ENCODE peak calls at places on chromosomes 7 and 10, in six cellular contexts. R is stomach, L is Peyer's patch, K is lower lobe of right lung, V is thoracic aorta, W is tibial artery. D is an unnamed sample. For H3K9me3, the result is how much of the 10 kb centered on the place peaks cover.

GRCh38 chr7:131623154-131623553 is 66.7 kb upstream of the PODXL start:
- DNase-seq in V (no peak), W (no peak), L (no peak), R (no peak), K (no peak), D (peak)

GRCh38 chr7:93189235-93189634 is 37.0 kb downstream of the HEPACAM2 start:
- DNase-seq in V (no peak), K (no peak), R (no peak), L (no peak), W (no peak), D (no peak)

GRCh38 chr10:114458955-114459354 is 54.7 kb upstream of the AFAP1L2 start:
- DNase-seq in K (peak), R (peak), L (no peak), W (no peak), V (no peak), D (no peak)

GRCh38 chr7:31114593-31115343 is 62.7 kb downstream of the ADCYAP1R1 start:
- DNase-seq in R (no peak), L (no peak), V (no peak), W (no peak), K (no peak), D (peak)

GRCh38 chr10:63765126-63765525 is 243.9 kb downstream of the REEP3 start:
- DNase-seq in R (no peak), V (no peak), W (no peak), K (no peak), L (no peak), D (no peak)

GRCh38 chr10:133359554-133359971 is 1.7 kb upstream of the FUOM start:
- DNase-seq in K (no peak), W (no peak), L (peak), R (peak), V (no peak), D (no peak)

GRCh38 chr7:47635091-47636090 is 53.5 kb upstream of the TNS3 start:
- DNase-seq in W (peak), V (no peak), K (peak), L (no peak), R (peak), D (no peak)

GRCh38 chr10:77787440-77787839 is 139.1 kb downstream of the DLG5 start:
- DNase-seq in K (no peak), V (no peak), L (no peak), W (peak), R (no peak), D (no peak)

GRCh38 chr10:71525721-71526120 is 129.0 kb downstream of the CDH23 start:
- DNase-seq in V (no peak), L (no peak), W (no peak), K (no peak), R (no peak), D (no peak)

GRCh38 chr10:125779403-125780327 is 4.0 kb upstream of the MMP21 start:
- DNase-seq in W (no peak), L (no peak), V (no peak), R (no peak), K (no peak), D (no peak)

GRCh38 chr7:155835446-155836215 is 23.4 kb upstream of the SHH start:
- DNase-seq in R (no peak), V (no peak), L (no peak), W (peak), K (no peak), D (no peak)

GRCh38 chr10:11073410-11073809 is 55.7 kb downstream of the CELF2 start:
- DNase-seq in K (no peak), L (no peak), V (no peak), R (no peak), W (no peak), D (no peak)

GRCh38 chr7:41045556-41046123 is 657.2 kb downstream of the INHBA start:
- DNase-seq in L (no peak), W (no peak), R (peak), V (no peak), K (peak), D (no peak)

GRCh38 chr7:6246257-6246917 is 26.0 kb downstream of the CYTH3 start:
- DNase-seq in V (no peak), W (no peak), L (no peak), K (no peak), R (no peak), D (no peak)

GRCh38 chr7:46764100-46764941 is 817.6 kb downstream of the TNS3 start:
- DNase-seq in R (peak), W (peak), L (no peak), V (peak), K (no peak), D (peak)

GRCh38 chr10:70903262-70903921 is 15.0 kb upstream of the PCBD1 start:
- DNase-seq in V (no peak), W (no peak), L (peak), R (peak), K (no peak), D (peak)

GRCh38 chr10:69861251-69862240 is 59.8 kb downstream of the COL13A1 start:
- DNase-seq in K (no peak), W (no peak), V (no peak), L (no peak), R (no peak), D (no peak)

GRCh38 chr7:43537765-43538403 is 45.0 kb upstream of the STK17A start:
- DNase-seq in K (no peak), V (no peak), R (no peak), L (no peak), W (no peak), D (peak)

GRCh38 chr7:30596043-30596641 is 1.5 kb downstream of the GARS1 start:
- DNase-seq in W (no peak), L (no peak), V (no peak), K (no peak), R (no peak), D (no peak)

GRCh38 chr7:134246761-134247160 is 70.0 kb downstream of the SLC35B4 start:
- DNase-seq in L (no peak), V (no peak), R (no peak), W (no peak), K (no peak), D (no peak)

GRCh38 chr7:144791488-144791887 is 44.4 kb downstream of the TPK1 start:
- DNase-seq in W (no peak), R (no peak), K (no peak), L (no peak), V (no peak), D (no peak)

GRCh38 chr10:122854648-122855047 is 9.0 kb upstream of the CUZD1 start:
- DNase-seq in W (no peak), K (no peak), V (no peak), R (no peak), L (no peak), D (peak)

GRCh38 chr7:101903505-101903849 is 86.1 kb downstream of the CUX1 start:
- DNase-seq in V (no peak), L (no peak), K (no peak), W (no peak), R (no peak), D (no peak)

GRCh38 chr10:62043493-62043938 is 142.0 kb downstream of the ARID5B start:
- DNase-seq in V (no peak), W (no peak), L (no peak), R (no peak), K (no peak), D (no peak)

GRCh38 chr10:131260031-131260430 is 51.5 kb downstream of the TCERG1L start:
- DNase-seq in W (peak), V (no peak), R (no peak), K (peak), L (no peak), D (no peak)

GRCh38 chr7:151687523-151688235 is 168.0 kb upstream of the RHEB start:
- DNase-seq in W (peak), R (peak), K (peak), V (peak), L (no peak), D (peak)

GRCh38 chr10:119522747-119523426 is 19.6 kb downstream of the RGS10 start:
- DNase-seq in W (no peak), L (no peak), K (no peak), R (no peak), V (no peak), D (no peak)

GRCh38 chr7:98464558-98464940 is 63.7 kb upstream of the BAIAP2L1 start:
- DNase-seq in W (no peak), L (no peak), R (no peak), V (no peak), K (no peak), D (no peak)

GRCh38 chr7:115230882-115231508 is 309.1 kb downstream of the MDFIC start:
- DNase-seq in R (no peak), V (no peak), W (no peak), L (no peak), K (no peak), D (peak)

GRCh38 chr10:6128591-6129383 is 40.0 kb downstream of the RBM17 start:
- DNase-seq in K (no peak), L (no peak), R (no peak), W (peak), V (no peak), D (peak)

GRCh38 chr7:142654398-142654797 is 94.9 kb upstream of the PRSS1 start:
- DNase-seq in R (no peak), K (no peak), W (no peak), L (peak), V (no peak), D (no peak)
- TF ChIP-seq CTCF in R (no peak), K (no peak), W (no peak), L (no peak), V (no peak), D (peak)

GRCh38 chr10:90378524-90379076 is 479.2 kb downstream of the HTR7 start:
- DNase-seq in K (no peak), V (no peak), L (no peak), W (no peak), R (no peak), D (no peak)
- H3K9me3 ChIP-seq in K (under half), V (under half), L (under half), W (under half), R (under half), D (under half)

GRCh38 chr10:27068217-27068891 is 31.9 kb downstream of the ANKRD26 start:
- DNase-seq in V (no peak), L (no peak), R (no peak), K (no peak), W (no peak), D (no peak)

DNA sequence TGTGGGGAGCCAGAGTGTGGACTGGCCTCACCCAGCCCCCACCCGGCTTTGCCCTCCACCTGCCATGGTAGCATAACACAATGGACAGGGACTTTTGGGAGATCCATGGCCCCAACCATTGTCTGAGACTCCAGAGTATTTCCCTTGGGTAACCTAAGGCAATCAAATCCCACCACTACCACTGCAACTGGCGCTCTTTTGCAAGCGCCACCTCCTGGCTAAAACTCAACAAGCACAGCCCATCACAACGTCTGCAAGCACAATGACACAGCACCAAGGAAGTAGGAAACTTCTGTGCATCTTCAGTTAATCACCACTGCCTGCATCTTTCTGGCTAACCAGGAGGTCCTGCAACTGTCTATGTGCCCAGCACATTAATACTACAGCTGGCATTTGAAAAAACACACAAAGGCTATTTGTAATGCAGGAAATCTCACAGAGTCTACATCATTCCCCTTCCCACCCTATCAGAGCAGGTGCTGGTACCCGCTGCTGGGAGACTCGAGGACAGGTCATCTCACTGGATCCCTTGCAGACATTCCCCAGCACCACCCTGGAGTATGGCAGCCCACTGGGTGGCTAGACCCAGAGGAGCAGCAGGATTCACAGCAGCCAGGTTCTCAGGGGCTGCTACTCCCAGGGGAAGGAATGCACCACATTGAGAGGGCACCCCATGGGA is 27.7 kb downstream of the ANKRD26 start:
- DNase-seq in R (no peak), L (no peak), K (no peak), V (no peak), W (no peak), D (no peak)
- TF ChIP-seq CTCF in R (no peak), L (no peak), K (no peak), V (no peak), W (no peak), D (no peak)

GRCh38 chr10:128297709-128298457 is 171.7 kb upstream of the MKI67 start:
- DNase-seq in R (no peak), W (no peak), K (no peak), V (no peak), L (no peak), D (no peak)
- H3K9me3 ChIP-seq in R (under half), W (under half), K (under half), V (under half), L (under half), D (under half)

GRCh38 chr10:27724287-27724686 is 21.3 kb downstream of the MKX start:
- DNase-seq in V (no peak), W (no peak), L (no peak), R (no peak), K (no peak), D (no peak)
- TF ChIP-seq CTCF in V (peak), W (no peak), L (no peak), R (no peak), K (no peak), D (peak)

GRCh38 chr10:104351919-104352318 is 1.7 kb upstream of the CFAP58 start:
- DNase-seq in R (no peak), K (no peak), L (no peak), W (no peak), V (no peak), D (no peak)
- H3K9me3 ChIP-seq in R (under half), K (under half), L (under half), W (under half), V (under half), D (under half)

DNA sequence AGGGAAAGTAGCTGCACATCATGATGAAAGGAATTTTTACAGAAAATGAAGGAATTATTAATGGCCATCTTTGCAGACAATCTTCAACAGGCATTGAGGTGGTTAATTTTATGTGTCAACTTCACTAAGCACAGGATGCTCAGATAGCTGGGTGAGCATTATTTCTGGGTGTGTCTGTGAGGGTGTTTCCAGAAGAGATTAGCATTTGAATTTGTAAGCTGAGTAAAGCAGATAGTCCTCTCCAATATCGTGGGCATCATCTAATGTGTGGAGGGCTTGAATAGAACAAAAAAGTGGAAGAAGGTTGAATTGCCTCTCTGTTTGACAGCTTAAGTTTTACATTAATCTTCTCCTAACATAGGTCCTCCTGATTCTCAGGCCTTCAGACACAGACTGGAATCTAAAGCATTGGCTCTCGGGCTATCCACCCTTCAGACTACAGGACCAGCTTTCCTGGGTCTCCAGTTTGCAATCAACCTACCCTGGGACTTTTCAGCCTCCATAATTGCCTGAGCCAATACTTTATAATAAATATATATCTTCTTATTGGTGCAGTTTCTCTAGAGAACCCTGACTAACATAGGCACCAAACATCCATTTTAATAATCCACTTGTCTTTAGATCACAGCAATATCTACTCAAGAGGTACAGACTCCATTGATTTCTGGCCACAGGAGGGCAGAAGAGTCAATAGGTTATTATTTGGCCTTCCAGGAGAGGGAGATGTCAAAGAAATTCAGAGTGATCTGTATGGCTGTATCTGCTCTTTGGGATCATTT is 10.5 kb upstream of the CRPPA start:
- DNase-seq in W (no peak), L (no peak), V (no peak), R (peak), K (no peak), D (peak)
- TF ChIP-seq CTCF in W (no peak), L (peak), V (no peak), R (peak), K (peak), D (peak)

DNA sequence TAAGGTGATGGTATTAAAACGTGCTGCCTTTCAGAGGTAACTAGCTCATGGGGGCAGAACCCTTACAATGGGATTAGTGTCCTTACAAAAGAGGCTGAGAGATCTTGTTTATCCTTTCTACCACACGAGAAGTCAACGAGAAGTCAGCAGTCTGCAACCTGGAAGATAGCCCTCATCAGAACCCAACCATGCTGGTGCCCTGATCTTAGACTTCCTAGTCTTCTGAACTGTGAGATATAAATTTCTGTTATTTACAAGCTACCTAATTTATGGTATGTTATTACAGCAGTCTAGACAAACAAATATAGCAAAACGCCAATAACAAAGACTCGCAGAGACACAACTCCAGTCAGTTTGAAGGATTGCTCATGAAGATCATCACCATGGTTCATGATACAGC is 157.5 kb upstream of the TMEM106B start:
- DNase-seq in W (no peak), R (no peak), L (no peak), V (no peak), K (no peak), D (no peak)
- H3K9me3 ChIP-seq in W (under half), R (under half), L (under half), V (under half), K (under half), D (under half)

GRCh38 chr7:122304604-122304975 is at the start of gene FEZF1:
- DNase-seq in W (no peak), V (no peak), L (no peak), R (no peak), K (peak), D (no peak)

GRCh38 chr7:122306320-122307227 is 2.0 kb upstream of the FEZF1 start:
- DNase-seq in V (no peak), K (no peak), R (no peak), L (no peak), W (no peak), D (no peak)

GRCh38 chr7:122304996-122305421 is 459 bp upstream of the FEZF1 start:
- DNase-seq in L (no peak), V (no peak), W (no peak), R (no peak), K (no peak), D (no peak)

GRCh38 chr7:122307228-122307619 is 2.7 kb upstream of the FEZF1 start:
- DNase-seq in R (no peak), K (no peak), L (no peak), W (peak), V (no peak), D (no peak)

GRCh38 chr7:122305475-122306319 is 1.1 kb upstream of the FEZF1 start:
- DNase-seq in V (no peak), L (no peak), W (peak), K (no peak), R (no peak), D (no peak)
- TF ChIP-seq CTCF in V (no peak), L (no peak), W (no peak), K (no peak), R (no peak), D (no peak)

GRCh38 chr10:89299031-89299430 is 2.8 kb upstream of the IFIT2 start:
- DNase-seq in K (no peak), R (no peak), W (no peak), L (no peak), V (no peak), D (no peak)

GRCh38 chr10:89297791-89298190 is 4.1 kb upstream of the IFIT2 start:
- DNase-seq in W (no peak), R (no peak), V (no peak), K (no peak), L (no peak), D (no peak)

GRCh38 chr10:89295597-89295996 is 6.2 kb upstream of the IFIT2 start:
- DNase-seq in V (no peak), R (no peak), L (no peak), W (no peak), K (no peak), D (peak)

GRCh38 chr10:89296227-89296648 is 5.6 kb upstream of the IFIT2 start:
- DNase-seq in R (no peak), K (peak), W (peak), V (no peak), L (peak), D (no peak)

GRCh38 chr10:89297356-89297755 is 4.5 kb upstream of the IFIT2 start:
- DNase-seq in L (no peak), V (no peak), K (no peak), R (no peak), W (no peak), D (no peak)
- H3K9me3 ChIP-seq in L (under half), V (under half), K (under half), R (under half), W (under half), D (under half)